ENCODE peak calls at places on chromosomes 7 and 10, in four cellular contexts. One of them, this sample, is unnamed.
A peak's percentile ranks its signal among the peaks of the same experiment; 100 is the strongest.

GRCh38 chr10:119456435-119456810 is 86.1 kb downstream of the RGS10 start:
- DNase-seq in endothelial cell of umbilical vein: no peak
- DNase-seq in uterus: no peak
- DNase-seq in heart right ventricle: no peak
- DNase-seq in this sample: no peak

GRCh38 chr10:126294451-126294850 is 93.8 kb downstream of the ADAM12 start:
- DNase-seq in endothelial cell of umbilical vein: no peak
- DNase-seq in heart right ventricle: no peak
- DNase-seq in uterus: no peak
- DNase-seq in this sample: no peak

GRCh38 chr10:96044686-96045085 is 1.3 kb downstream of the CCNJ start:
- DNase-seq in heart right ventricle: no peak
- DNase-seq in uterus: no peak
- DNase-seq in endothelial cell of umbilical vein: peak; percentile 54
- DNase-seq in this sample: no peak

GRCh38 chr7:32905175-32905662 is 13.7 kb upstream of the KBTBD2 start:
- DNase-seq in uterus: peak; percentile 33
- DNase-seq in endothelial cell of umbilical vein: peak; percentile 86
- DNase-seq in heart right ventricle: peak; percentile 54
- DNase-seq in this sample: no peak

GRCh38 chr10:97466755-97467154 is 20.8 kb downstream of the ZDHHC16 start:
- DNase-seq in endothelial cell of umbilical vein: no peak
- DNase-seq in uterus: no peak
- DNase-seq in heart right ventricle: no peak
- DNase-seq in this sample: no peak

GRCh38 chr7:123748171-123748733 is 551 bp downstream of the WASL start:
- DNase-seq in heart right ventricle: peak; percentile 23
- DNase-seq in uterus: peak; percentile 36
- DNase-seq in endothelial cell of umbilical vein: peak; percentile 56
- DNase-seq in this sample: no peak

GRCh38 chr7:99310004-99310403 is 15.7 kb upstream of the ARPC1A start:
- DNase-seq in heart right ventricle: no peak
- DNase-seq in uterus: no peak
- DNase-seq in endothelial cell of umbilical vein: no peak
- DNase-seq in this sample: no peak

GRCh38 chr10:93346060-93346459 is 136.1 kb downstream of the MYOF start:
- DNase-seq in heart right ventricle: no peak
- DNase-seq in uterus: no peak
- DNase-seq in endothelial cell of umbilical vein: no peak
- DNase-seq in this sample: no peak

GRCh38 chr7:151089893-151090730 is 3.8 kb downstream of the AGAP3 start:
- DNase-seq in heart right ventricle: no peak
- DNase-seq in uterus: no peak
- DNase-seq in endothelial cell of umbilical vein: peak; percentile 24
- DNase-seq in this sample: no peak

GRCh38 chr7:141265668-141266067 is 191.8 kb downstream of the TMEM178B start:
- DNase-seq in heart right ventricle: no peak
- DNase-seq in uterus: no peak
- DNase-seq in endothelial cell of umbilical vein: no peak
- DNase-seq in this sample: no peak

GRCh38 chr10:86197166-86197790 is 169.3 kb downstream of the GRID1 start:
- DNase-seq in endothelial cell of umbilical vein: no peak
- DNase-seq in uterus: peak; percentile 1
- DNase-seq in heart right ventricle: no peak
- DNase-seq in this sample: no peak

GRCh38 chr7:5589819-5590595 is 166.4 kb upstream of the TNRC18 start:
- DNase-seq in endothelial cell of umbilical vein: no peak
- DNase-seq in heart right ventricle: no peak
- DNase-seq in uterus: no peak
- DNase-seq in this sample: no peak

GRCh38 chr7:71846160-71846559 is 566.0 kb downstream of the CALN1 start:
- DNase-seq in endothelial cell of umbilical vein: no peak
- DNase-seq in heart right ventricle: no peak
- DNase-seq in uterus: no peak
- DNase-seq in this sample: peak; percentile 17

GRCh38 chr7:6228865-6229264 is 43.6 kb downstream of the CYTH3 start:
- DNase-seq in endothelial cell of umbilical vein: peak; percentile 30
- DNase-seq in uterus: no peak
- DNase-seq in heart right ventricle: no peak
- DNase-seq in this sample: no peak

GRCh38 chr7:128053023-128053422 is 21.8 kb upstream of the LRRC4 start:
- DNase-seq in heart right ventricle: no peak
- DNase-seq in endothelial cell of umbilical vein: peak; percentile 59
- DNase-seq in uterus: no peak
- DNase-seq in this sample: no peak

GRCh38 chr10:68224810-68225209 is 7.1 kb downstream of the ATOH7 start:
- DNase-seq in endothelial cell of umbilical vein: no peak
- DNase-seq in heart right ventricle: no peak
- DNase-seq in uterus: no peak
- DNase-seq in this sample: no peak

GRCh38 chr10:90161-90560 is 41.1 kb upstream of the TUBB8 start:
- DNase-seq in uterus: no peak
- DNase-seq in heart right ventricle: no peak
- DNase-seq in endothelial cell of umbilical vein: no peak
- DNase-seq in this sample: no peak

GRCh38 chr10:32239770-32240169 is 107.2 kb downstream of the EPC1 start:
- DNase-seq in heart right ventricle: no peak
- DNase-seq in uterus: no peak
- DNase-seq in endothelial cell of umbilical vein: no peak
- DNase-seq in this sample: no peak

GRCh38 chr10:119650692-119651513 is at the start of gene BAG3:
- DNase-seq in endothelial cell of umbilical vein: peak; percentile 84
- DNase-seq in uterus: peak; percentile 95
- DNase-seq in heart right ventricle: peak; percentile 95
- DNase-seq in this sample: peak; percentile 96

GRCh38 chr10:62183442-62183841 is 85.2 kb downstream of the RTKN2 start:
- DNase-seq in endothelial cell of umbilical vein: no peak
- DNase-seq in heart right ventricle: no peak
- DNase-seq in uterus: no peak
- DNase-seq in this sample: no peak

GRCh38 chr7:155001756-155002410 is 1.0 kb downstream of the PAXIP1 start:
- DNase-seq in heart right ventricle: no peak
- DNase-seq in endothelial cell of umbilical vein: peak; percentile 28
- DNase-seq in uterus: no peak
- DNase-seq in this sample: no peak

GRCh38 chr7:47843291-47843690 is 105.0 kb downstream of the PKD1L1 start:
- DNase-seq in uterus: no peak
- DNase-seq in heart right ventricle: no peak
- DNase-seq in endothelial cell of umbilical vein: no peak
- DNase-seq in this sample: no peak

GRCh38 chr10:54594289-54594688 is 206.7 kb downstream of the PCDH15 start:
- DNase-seq in endothelial cell of umbilical vein: no peak
- DNase-seq in uterus: no peak
- DNase-seq in heart right ventricle: no peak
- DNase-seq in this sample: no peak

GRCh38 chr7:27606270-27607209 is 56.1 kb downstream of the HIBADH start:
- DNase-seq in uterus: no peak
- DNase-seq in heart right ventricle: no peak
- DNase-seq in endothelial cell of umbilical vein: peak; percentile 89
- DNase-seq in this sample: no peak

GRCh38 chr10:43070121-43071085 is 6.5 kb upstream of the RET start:
- DNase-seq in endothelial cell of umbilical vein: no peak
- DNase-seq in heart right ventricle: no peak
- DNase-seq in uterus: no peak
- DNase-seq in this sample: no peak

GRCh38 chr7:115113776-115114175 is 191.9 kb downstream of the MDFIC start:
- DNase-seq in endothelial cell of umbilical vein: peak; percentile 45
- DNase-seq in uterus: no peak
- DNase-seq in heart right ventricle: no peak
- DNase-seq in this sample: no peak

GRCh38 chr10:15859865-15860691 is at the start of gene MINDY3:
- DNase-seq in endothelial cell of umbilical vein: peak; percentile 60
- DNase-seq in heart right ventricle: peak; percentile 85
- DNase-seq in uterus: peak; percentile 82
- DNase-seq in this sample: peak; percentile 94

GRCh38 chr10:15859531-15859864 is 809 bp downstream of the MINDY3 start:
- DNase-seq in heart right ventricle: no peak
- DNase-seq in endothelial cell of umbilical vein: no peak
- DNase-seq in uterus: no peak
- DNase-seq in this sample: no peak

GRCh38 chr10:15860692-15861201 is 440 bp upstream of the MINDY3 start:
- DNase-seq in endothelial cell of umbilical vein: no peak
- DNase-seq in uterus: no peak
- DNase-seq in heart right ventricle: no peak
- DNase-seq in this sample: no peak

GRCh38 chr10:15857001-15857608 is 3.2 kb downstream of the MINDY3 start:
- DNase-seq in endothelial cell of umbilical vein: no peak
- DNase-seq in uterus: no peak
- DNase-seq in heart right ventricle: no peak
- DNase-seq in this sample: no peak

GRCh38 chr10:15858895-15859294 is 1.4 kb downstream of the MINDY3 start:
- DNase-seq in endothelial cell of umbilical vein: no peak
- DNase-seq in uterus: no peak
- DNase-seq in heart right ventricle: no peak
- DNase-seq in this sample: no peak
- H3K4me3 ChIP-seq in endothelial cell of umbilical vein: no peak overlapping the region
- H3K4me3 ChIP-seq in uterus: no peak overlapping the region
- H3K4me3 ChIP-seq in heart right ventricle: no peak overlapping the region
- H3K4me3 ChIP-seq in this sample: no peak overlapping the region

DNA sequence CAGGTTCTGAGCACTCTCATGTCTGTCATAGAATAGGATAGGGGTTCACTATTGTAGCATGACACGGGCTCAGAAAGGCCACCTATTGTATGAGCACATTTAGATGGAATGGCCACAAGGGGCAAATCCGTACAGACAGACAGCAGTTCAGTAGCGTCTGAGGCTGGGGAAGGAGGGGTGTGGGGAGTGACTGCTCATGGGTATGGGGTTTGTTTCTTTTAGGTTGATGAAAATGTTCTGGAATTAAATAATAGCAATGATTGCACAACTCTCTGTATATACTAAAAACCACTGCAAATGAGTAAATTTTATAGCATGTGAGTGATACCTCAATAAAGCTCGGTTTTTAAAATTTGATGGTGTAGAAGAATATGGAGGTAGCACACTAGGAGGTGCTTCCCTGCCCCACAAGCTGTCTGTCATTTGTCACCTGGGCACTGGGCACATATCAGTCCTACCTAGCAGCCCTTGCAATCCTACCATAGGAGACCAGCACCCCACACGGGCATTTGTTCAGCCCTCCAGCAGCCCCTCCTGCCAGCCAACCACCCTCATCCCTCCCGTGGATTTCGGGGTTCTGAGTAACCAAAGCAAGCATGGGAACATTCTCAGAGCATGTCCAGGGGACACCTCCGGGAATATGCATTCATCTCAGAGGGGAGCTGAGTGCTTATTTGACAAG is 35.2 kb downstream of the KCNMA1 start:
- DNase-seq in heart right ventricle: no peak
- DNase-seq in endothelial cell of umbilical vein: no peak
- DNase-seq in uterus: no peak
- DNase-seq in this sample: no peak
- H3K4me1 ChIP-seq in heart right ventricle: peaks cover 9% of the 10 kb centered on the region
- H3K4me1 ChIP-seq in endothelial cell of umbilical vein: no peaks in the 10 kb centered on the region
- H3K4me1 ChIP-seq in uterus: no peaks in the 10 kb centered on the region
- H3K4me1 ChIP-seq in this sample: no peaks in the 10 kb centered on the region

GRCh38 chr10:14293516-14293915 is 37.2 kb downstream of the FRMD4A start:
- DNase-seq in uterus: no peak
- DNase-seq in endothelial cell of umbilical vein: peak; percentile 16
- DNase-seq in heart right ventricle: no peak
- DNase-seq in this sample: no peak
- H3K9me3 ChIP-seq in uterus: no peaks in the 10 kb centered on the region
- H3K9me3 ChIP-seq in endothelial cell of umbilical vein: no peaks in the 10 kb centered on the region
- H3K9me3 ChIP-seq in heart right ventricle: peaks cover 7% of the 10 kb centered on the region
- H3K9me3 ChIP-seq in this sample: no peaks in the 10 kb centered on the region

DNA sequence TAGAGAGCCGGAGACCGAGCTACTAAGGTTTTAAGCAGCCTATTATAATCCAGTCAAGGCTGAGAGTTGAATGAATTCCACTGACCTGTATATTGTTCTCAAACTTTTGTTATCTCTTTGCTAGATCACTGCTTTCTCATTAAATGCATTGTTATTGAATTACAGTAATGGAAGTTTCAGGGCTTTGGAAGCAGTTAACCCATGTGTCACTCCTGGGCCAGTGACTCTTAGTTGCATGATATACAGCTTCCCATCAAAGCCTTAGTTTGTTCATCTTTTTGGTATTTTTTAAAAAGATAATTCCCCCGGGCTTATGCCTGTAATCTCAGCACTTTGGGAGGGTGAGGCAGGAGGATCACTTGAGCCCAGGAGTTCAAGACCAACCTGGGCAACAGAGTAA is 55.4 kb upstream of the KIAA1217 start:
- DNase-seq in endothelial cell of umbilical vein: no peak
- DNase-seq in heart right ventricle: no peak
- DNase-seq in uterus: no peak
- DNase-seq in this sample: no peak
- H3K4me3 ChIP-seq in endothelial cell of umbilical vein: no peak overlapping the region
- H3K4me3 ChIP-seq in heart right ventricle: no peak overlapping the region
- H3K4me3 ChIP-seq in uterus: no peak overlapping the region
- H3K4me3 ChIP-seq in this sample: no peak overlapping the region

GRCh38 chr10:6046458-6047325 is 15.5 kb downstream of the IL2RA start:
- DNase-seq in heart right ventricle: no peak
- DNase-seq in uterus: no peak
- DNase-seq in endothelial cell of umbilical vein: no peak
- DNase-seq in this sample: no peak

GRCh38 chr10:6044651-6045599 is 17.2 kb downstream of the IL2RA start:
- DNase-seq in uterus: no peak
- DNase-seq in endothelial cell of umbilical vein: no peak
- DNase-seq in heart right ventricle: peak; percentile 1
- DNase-seq in this sample: no peak

GRCh38 chr10:6047326-6047611 is 14.9 kb downstream of the IL2RA start:
- DNase-seq in heart right ventricle: no peak
- DNase-seq in uterus: no peak
- DNase-seq in endothelial cell of umbilical vein: no peak
- DNase-seq in this sample: no peak

GRCh38 chr10:6045600-6046457 is 16.3 kb downstream of the IL2RA start:
- DNase-seq in heart right ventricle: peak; percentile 1
- DNase-seq in endothelial cell of umbilical vein: no peak
- DNase-seq in uterus: no peak
- DNase-seq in this sample: no peak

GRCh38 chr10:6044060-6044459 is 18.1 kb downstream of the IL2RA start:
- DNase-seq in endothelial cell of umbilical vein: no peak
- DNase-seq in uterus: no peak
- DNase-seq in heart right ventricle: peak; percentile 0
- DNase-seq in this sample: no peak
- H3K4me1 ChIP-seq in endothelial cell of umbilical vein: no peaks in the 10 kb centered on the region
- H3K4me1 ChIP-seq in uterus: no peaks in the 10 kb centered on the region
- H3K4me1 ChIP-seq in heart right ventricle: no peaks in the 10 kb centered on the region
- H3K4me1 ChIP-seq in this sample: no peaks in the 10 kb centered on the region

DNA sequence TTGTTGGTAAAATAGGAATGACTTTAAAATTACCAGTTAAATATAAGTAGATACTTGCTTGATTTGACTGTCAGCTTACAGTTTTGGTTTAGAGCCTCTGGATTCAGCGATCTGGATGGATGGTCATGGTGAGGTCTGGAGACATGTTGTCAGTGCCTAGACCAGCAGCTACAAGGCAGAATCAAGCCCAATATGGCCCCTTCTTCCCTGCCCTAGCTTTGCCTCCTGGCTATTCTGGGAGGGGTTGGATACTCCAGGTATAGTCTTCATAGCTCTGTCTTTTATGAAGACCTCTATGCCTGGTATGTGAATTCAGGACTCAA is 166.5 kb upstream of the VIPR2 start:
- DNase-seq in heart right ventricle: no peak
- DNase-seq in endothelial cell of umbilical vein: no peak
- DNase-seq in uterus: no peak
- DNase-seq in this sample: no peak
- H3K9me3 ChIP-seq in heart right ventricle: no peaks in the 10 kb centered on the region
- H3K9me3 ChIP-seq in endothelial cell of umbilical vein: no peaks in the 10 kb centered on the region
- H3K9me3 ChIP-seq in uterus: no peaks in the 10 kb centered on the region
- H3K9me3 ChIP-seq in this sample: no peaks in the 10 kb centered on the region

This sample was measured in testis.